ENCODE peak calls at places on chromosome 18, in ten cellular contexts. U, P, B, Y, F, H, J, X, R and E are unnamed samples.
A peak's percentile ranks its signal among the peaks of the same experiment; 100 is the strongest.

GRCh38 chr18:24734058-24734457 is 273.6 kb downstream of the HRH4 start:
- DNase-seq in U (no peak), P (peak; percentile 2), B (peak; percentile 8), Y (peak; percentile 80), F (no peak), H (no peak), J (peak; percentile 80), X (no peak), R (no peak), E (peak; percentile 35)

GRCh38 chr18:21831413-21831831 is 90.8 kb downstream of the MIB1 start:
- DNase-seq in U (no peak), P (no peak), B (no peak), Y (no peak), F (no peak), H (no peak), J (no peak), X (no peak), R (no peak), E (peak; percentile 41)

GRCh38 chr18:44626807-44627206 is 53.9 kb upstream of the SETBP1 start:
- DNase-seq in U (no peak), P (peak; percentile 18), B (no peak), Y (no peak), F (no peak), H (no peak), J (no peak), X (no peak), R (no peak), E (no peak)

GRCh38 chr18:75478996-75479870 is 51.7 kb upstream of the SMIM21 start:
- DNase-seq in U (no peak), P (peak; percentile 41), B (no peak), Y (no peak), F (no peak), H (peak; percentile 22), J (no peak), X (peak; percentile 62), R (no peak), E (no peak)

GRCh38 chr18:13279181-13280065 is 60.9 kb downstream of the LDLRAD4 start:
- DNase-seq in U (no peak), P (no peak), B (no peak), Y (no peak), F (no peak), H (no peak), J (peak; percentile 59), X (no peak), R (no peak), E (no peak)

GRCh38 chr18:30177056-30177455 is 865.5 kb downstream of the DSC3 start:
- DNase-seq in U (no peak), P (peak; percentile 20), B (no peak), Y (no peak), F (no peak), H (peak; percentile 11), J (no peak), X (peak; percentile 30), R (no peak), E (no peak)

GRCh38 chr18:70228546-70228945 is 23.1 kb upstream of the RTTN start:
- DNase-seq in U (no peak), P (peak; percentile 10), B (no peak), Y (no peak), F (no peak), H (no peak), J (no peak), X (no peak), R (no peak), E (no peak)

GRCh38 chr18:49531678-49532153 is 30.1 kb upstream of the LIPG start:
- DNase-seq in U (no peak), P (no peak), B (no peak), Y (no peak), F (no peak), H (no peak), J (peak; percentile 15), X (no peak), R (no peak), E (no peak)

GRCh38 chr18:7870855-7871254 is 303.7 kb downstream of the PTPRM start:
- DNase-seq in U (no peak), P (no peak), B (no peak), Y (no peak), F (no peak), H (no peak), J (no peak), X (peak; percentile 50), R (no peak), E (no peak)

GRCh38 chr18:4016391-4017049 is 438.6 kb downstream of the DLGAP1 start:
- DNase-seq in U (no peak), P (no peak), B (no peak), Y (no peak), F (no peak), H (no peak), J (peak; percentile 51), X (no peak), R (no peak), E (no peak)

GRCh38 chr18:79489048-79489899 is 93.5 kb downstream of the NFATC1 start:
- DNase-seq in U (no peak), P (no peak), B (no peak), Y (no peak), F (no peak), H (no peak), J (no peak), X (no peak), R (no peak), E (no peak)

GRCh38 chr18:4758980-4759379 is 303.9 kb upstream of the DLGAP1 start:
- DNase-seq in U (no peak), P (peak; percentile 1), B (no peak), Y (no peak), F (no peak), H (no peak), J (no peak), X (no peak), R (no peak), E (no peak)

GRCh38 chr18:24189007-24189528 is 50.2 kb downstream of the CABYR start:
- DNase-seq in U (no peak), P (no peak), B (no peak), Y (no peak), F (no peak), H (no peak), J (no peak), X (no peak), R (no peak), E (no peak)

GRCh38 chr18:37956902-37957301 is 391.3 kb upstream of the CELF4 start:
- DNase-seq in U (no peak), P (no peak), B (no peak), Y (no peak), F (no peak), H (no peak), J (no peak), X (no peak), R (no peak), E (no peak)

GRCh38 chr18:62621546-62621945 is 93.8 kb upstream of the PHLPP1 start:
- DNase-seq in U (no peak), P (no peak), B (no peak), Y (no peak), F (no peak), H (no peak), J (no peak), X (no peak), R (no peak), E (no peak)

GRCh38 chr18:77940566-77940965 is 690.9 kb downstream of the GALR1 start:
- DNase-seq in U (no peak), P (no peak), B (no peak), Y (no peak), F (no peak), H (no peak), J (no peak), X (no peak), R (no peak), E (no peak)

GRCh38 chr18:39500320-39500719 is 1934.7 kb upstream of the CELF4 start:
- DNase-seq in U (no peak), P (no peak), B (no peak), Y (no peak), F (no peak), H (no peak), J (no peak), X (no peak), R (no peak), E (no peak)

GRCh38 chr18:63860536-63860930 is 27.0 kb upstream of the SERPINB2 start:
- DNase-seq in U (no peak), P (no peak), B (no peak), Y (no peak), F (no peak), H (no peak), J (no peak), X (no peak), R (no peak), E (no peak)

GRCh38 chr18:72342933-72343332 is 201.2 kb downstream of the CBLN2 start:
- DNase-seq in U (no peak), P (no peak), B (no peak), Y (no peak), F (no peak), H (no peak), J (no peak), X (no peak), R (no peak), E (no peak)

GRCh38 chr18:36470896-36471295 is 173.4 kb downstream of the FHOD3 start:
- DNase-seq in U (no peak), P (no peak), B (no peak), Y (no peak), F (no peak), H (no peak), J (no peak), X (no peak), R (no peak), E (peak; percentile 19)

GRCh38 chr18:55934801-55935200 is 346.8 kb upstream of the TCF4 start:
- DNase-seq in U (no peak), P (no peak), B (no peak), Y (no peak), F (no peak), H (no peak), J (no peak), X (no peak), R (no peak), E (no peak)

GRCh38 chr18:44579028-44579692 is 101.5 kb upstream of the SETBP1 start:
- DNase-seq in U (peak; percentile 6), P (peak; percentile 30), B (no peak), Y (no peak), F (no peak), H (no peak), J (peak; percentile 65), X (no peak), R (no peak), E (no peak)

GRCh38 chr18:62245699-62246098 is 58.6 kb downstream of the RELCH start:
- DNase-seq in U (no peak), P (no peak), B (no peak), Y (no peak), F (no peak), H (no peak), J (no peak), X (no peak), R (no peak), E (no peak)

GRCh38 chr18:50679656-50680055 is 119.8 kb downstream of the MAPK4 start:
- DNase-seq in U (no peak), P (no peak), B (no peak), Y (no peak), F (no peak), H (no peak), J (peak; percentile 20), X (no peak), R (no peak), E (no peak)

GRCh38 chr18:3245853-3246635 is 1.6 kb upstream of the MYL12A start:
- DNase-seq in U (no peak), P (peak; percentile 84), B (peak; percentile 85), Y (peak; percentile 94), F (peak; percentile 88), H (peak; percentile 66), J (peak; percentile 94), X (peak; percentile 82), R (peak; percentile 9), E (peak; percentile 75)

GRCh38 chr18:4007846-4008245 is 447.3 kb downstream of the DLGAP1 start:
- DNase-seq in U (no peak), P (no peak), B (no peak), Y (no peak), F (no peak), H (no peak), J (no peak), X (no peak), R (no peak), E (no peak)

GRCh38 chr18:46748466-46748865 is 8.4 kb downstream of the ST8SIA5 start:
- DNase-seq in U (no peak), P (no peak), B (no peak), Y (no peak), F (no peak), H (no peak), J (no peak), X (no peak), R (no peak), E (no peak)

GRCh38 chr18:47284691-47285370 is 33.4 kb upstream of the SKOR2 start:
- DNase-seq in U (no peak), P (no peak), B (no peak), Y (peak; percentile 70), F (no peak), H (no peak), J (no peak), X (no peak), R (no peak), E (no peak)